ENCODE peak calls at places on chromosomes 11 and 22, in five cellular contexts. One of them, this sample, is unnamed.

GRCh38 chr11:113387605-113388211 is at the start of gene ANKK1:
- DNase-seq in H9: peak
- DNase-seq in IMR-90: no peak
- DNase-seq in neuronal stem cell: peak
- DNase-seq in mesendoderm: peak
- DNase-seq in this sample: peak

GRCh38 chr11:57674251-57674650 is 6.3 kb downstream of the ZDHHC5 start:
- DNase-seq in IMR-90: no peak
- DNase-seq in mesendoderm: no peak
- DNase-seq in H9: no peak
- DNase-seq in neuronal stem cell: no peak
- DNase-seq in this sample: no peak

GRCh38 chr11:70628881-70629844 is 230.8 kb downstream of the CTTN start:
- DNase-seq in neuronal stem cell: no peak
- DNase-seq in IMR-90: no peak
- DNase-seq in H9: no peak
- DNase-seq in mesendoderm: no peak
- DNase-seq in this sample: no peak

GRCh38 chr11:64207247-64208085 is 945 bp downstream of the FERMT3 start:
- DNase-seq in IMR-90: peak
- DNase-seq in mesendoderm: peak
- DNase-seq in H9: no peak
- DNase-seq in neuronal stem cell: no peak
- DNase-seq in this sample: no peak

GRCh38 chr22:17990167-17990566 is 34.2 kb downstream of the MICAL3 start:
- DNase-seq in IMR-90: no peak
- DNase-seq in neuronal stem cell: no peak
- DNase-seq in H9: no peak
- DNase-seq in mesendoderm: no peak
- DNase-seq in this sample: no peak

GRCh38 chr22:44214187-44214586 is 33.5 kb downstream of the PARVG start:
- DNase-seq in IMR-90: no peak
- DNase-seq in mesendoderm: no peak
- DNase-seq in neuronal stem cell: no peak
- DNase-seq in H9: no peak
- DNase-seq in this sample: no peak

GRCh38 chr11:118998822-118999221 is 884 bp downstream of the CENATAC start:
- DNase-seq in H9: peak
- DNase-seq in IMR-90: peak
- DNase-seq in neuronal stem cell: no peak
- DNase-seq in mesendoderm: peak
- DNase-seq in this sample: peak

GRCh38 chr11:103079833-103080232 is 12.1 kb downstream of the DCUN1D5 start:
- DNase-seq in mesendoderm: no peak
- DNase-seq in neuronal stem cell: no peak
- DNase-seq in H9: no peak
- DNase-seq in IMR-90: peak
- DNase-seq in this sample: no peak

GRCh38 chr11:117827521-117828511 is 3.3 kb upstream of the FXYD2 start:
- DNase-seq in H9: peak
- DNase-seq in IMR-90: no peak
- DNase-seq in neuronal stem cell: no peak
- DNase-seq in mesendoderm: no peak
- DNase-seq in this sample: no peak

GRCh38 chr22:40036591-40037225 is 42.0 kb downstream of the FAM83F start:
- DNase-seq in mesendoderm: peak
- DNase-seq in H9: peak
- DNase-seq in IMR-90: peak
- DNase-seq in neuronal stem cell: peak
- DNase-seq in this sample: peak

DNA sequence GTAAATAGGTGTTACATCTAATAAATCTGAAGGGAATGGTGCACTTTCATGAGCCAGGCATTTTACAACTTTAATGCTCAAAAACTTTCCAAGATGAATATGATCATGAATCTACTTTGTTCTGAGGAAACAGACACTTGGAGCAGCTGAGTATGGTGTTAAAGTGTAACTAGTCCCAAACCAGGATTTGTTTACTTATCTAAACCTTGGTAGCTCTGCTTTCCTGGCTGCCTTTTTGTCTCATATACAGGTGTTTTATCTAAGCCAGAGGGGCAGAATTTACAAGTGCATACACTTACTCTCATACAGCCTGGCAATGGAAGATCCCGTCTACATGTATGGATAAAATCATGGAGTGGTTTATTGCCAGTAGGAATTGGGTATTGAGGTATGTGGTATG is 171.5 kb downstream of the FAT3 start:
- DNase-seq in neuronal stem cell: no peak
- DNase-seq in IMR-90: no peak
- DNase-seq in mesendoderm: no peak
- DNase-seq in H9: no peak
- DNase-seq in this sample: no peak
- H2AK5ac ChIP-seq in neuronal stem cell: no peak
- H2AK5ac ChIP-seq in IMR-90: no peak
- H2AK5ac ChIP-seq in mesendoderm: no peak
- H2AK5ac ChIP-seq in H9: no peak
- H2AK5ac ChIP-seq in this sample: no peak

GRCh38 chr11:76314741-76315090 is 66.2 kb downstream of the THAP12 start:
- DNase-seq in neuronal stem cell: no peak
- DNase-seq in H9: no peak
- DNase-seq in IMR-90: peak
- DNase-seq in mesendoderm: peak
- DNase-seq in this sample: peak
- H2AK5ac ChIP-seq in neuronal stem cell: no peak
- H2AK5ac ChIP-seq in H9: no peak
- H2AK5ac ChIP-seq in IMR-90: no peak
- H2AK5ac ChIP-seq in mesendoderm: no peak
- H2AK5ac ChIP-seq in this sample: no peak

DNA sequence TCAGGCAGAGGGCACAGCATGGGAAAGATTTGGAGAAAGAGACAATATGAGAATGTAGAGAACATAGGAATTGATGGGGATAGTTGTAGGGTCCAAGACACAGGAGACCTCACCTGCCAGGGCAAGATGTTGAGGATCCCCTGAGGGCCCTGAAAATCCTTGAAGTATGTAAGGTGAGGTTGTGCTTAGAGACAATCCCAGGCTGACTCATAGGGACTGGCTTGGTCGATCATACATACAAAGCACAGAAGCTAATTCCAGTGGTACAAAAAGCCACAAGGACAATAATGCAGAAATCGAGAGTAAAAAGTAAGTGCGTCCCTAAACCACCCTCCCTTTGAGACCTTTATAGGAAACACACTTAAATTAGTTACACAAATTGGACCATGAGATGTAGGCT is 468.2 kb downstream of the MIAT start:
- DNase-seq in IMR-90: no peak
- DNase-seq in H9: no peak
- DNase-seq in mesendoderm: no peak
- DNase-seq in neuronal stem cell: no peak
- DNase-seq in this sample: no peak
- H2AK5ac ChIP-seq in IMR-90: no peak
- H2AK5ac ChIP-seq in H9: no peak
- H2AK5ac ChIP-seq in mesendoderm: no peak
- H2AK5ac ChIP-seq in neuronal stem cell: no peak
- H2AK5ac ChIP-seq in this sample: no peak

GRCh38 chr22:30190619-30191018 is 55.9 kb downstream of the LIF start:
- DNase-seq in H9: no peak
- DNase-seq in neuronal stem cell: no peak
- DNase-seq in IMR-90: no peak
- DNase-seq in mesendoderm: no peak
- DNase-seq in this sample: no peak
- H2AK5ac ChIP-seq in H9: no peak
- H2AK5ac ChIP-seq in neuronal stem cell: no peak
- H2AK5ac ChIP-seq in IMR-90: peak
- H2AK5ac ChIP-seq in mesendoderm: no peak
- H2AK5ac ChIP-seq in this sample: no peak

DNA sequence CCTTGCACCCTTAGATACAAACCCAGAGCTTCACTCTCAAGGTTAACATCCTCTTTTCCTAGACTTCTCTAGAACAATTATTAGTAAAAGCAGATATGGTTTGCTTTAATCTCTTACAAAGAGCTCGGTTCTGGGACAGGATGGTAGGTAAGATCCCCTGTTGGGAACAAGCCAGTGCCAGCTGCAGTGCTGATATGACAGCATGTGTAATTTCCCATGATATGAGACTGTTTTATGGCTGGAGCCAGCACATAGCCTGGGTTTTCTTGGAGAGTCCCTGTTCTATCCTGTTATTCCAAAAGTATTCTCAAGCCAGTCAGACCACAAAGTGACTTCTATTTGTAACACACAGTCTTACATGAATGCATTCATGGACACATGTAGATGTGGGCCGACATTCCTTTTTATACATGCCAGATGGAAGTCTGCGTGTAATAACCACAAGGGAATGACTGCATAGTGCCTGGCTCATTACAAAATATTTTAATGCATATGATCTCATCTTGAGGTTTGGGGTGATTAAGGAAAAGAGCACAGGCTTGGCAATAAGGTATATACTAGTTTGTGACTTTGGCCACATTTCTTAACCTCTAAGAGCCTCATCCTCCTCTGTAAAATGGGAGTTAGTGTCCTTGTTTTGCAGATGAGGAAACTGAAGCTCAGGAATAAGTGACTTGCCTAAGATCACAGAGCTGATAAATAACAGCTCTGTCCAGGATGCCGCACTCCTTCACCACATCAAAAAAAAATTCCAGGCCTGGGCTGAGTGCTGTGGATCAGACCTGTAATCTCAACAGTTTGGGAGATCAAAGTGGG is 21.8 kb downstream of the CLMP start:
- DNase-seq in mesendoderm: no peak
- DNase-seq in IMR-90: peak
- DNase-seq in H9: no peak
- DNase-seq in neuronal stem cell: no peak
- DNase-seq in this sample: peak
- H2AK5ac ChIP-seq in mesendoderm: no peak
- H2AK5ac ChIP-seq in IMR-90: peak
- H2AK5ac ChIP-seq in H9: no peak
- H2AK5ac ChIP-seq in neuronal stem cell: no peak
- H2AK5ac ChIP-seq in this sample: no peak

DNA sequence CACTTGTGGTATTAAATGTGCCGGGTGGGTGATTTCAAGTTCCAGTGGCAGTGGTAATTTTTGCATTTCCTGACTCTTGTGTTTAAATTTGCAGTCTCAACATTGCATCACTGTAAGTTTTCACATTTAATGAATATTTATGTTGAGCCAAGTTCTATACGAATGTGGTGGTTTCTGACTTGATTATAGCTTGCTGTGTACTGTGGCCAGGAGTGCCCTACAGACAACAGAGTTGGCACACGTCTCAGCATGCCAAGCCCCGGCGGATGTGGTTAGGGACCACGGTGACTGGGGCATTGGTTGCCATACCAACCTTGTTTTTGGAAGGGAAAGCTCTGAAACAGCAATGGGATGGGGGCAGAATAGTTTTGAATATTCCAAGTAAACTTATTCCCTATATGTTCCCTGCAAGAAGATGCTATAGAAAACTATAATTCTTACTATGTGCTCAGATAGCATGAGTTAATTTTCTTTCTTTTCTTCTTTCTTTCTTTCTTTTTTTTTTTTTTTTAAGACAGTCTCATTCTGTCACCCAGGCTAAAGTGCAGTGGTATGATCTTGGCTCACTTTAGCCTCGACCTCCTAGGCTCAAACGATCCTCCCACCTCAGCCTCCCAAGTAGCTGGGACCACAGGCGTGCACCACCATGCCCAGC is 16.0 kb downstream of the ZNRF3 start:
- DNase-seq in IMR-90: peak
- DNase-seq in H9: no peak
- DNase-seq in mesendoderm: no peak
- DNase-seq in neuronal stem cell: no peak
- DNase-seq in this sample: no peak
- H2AK5ac ChIP-seq in IMR-90: no peak
- H2AK5ac ChIP-seq in H9: no peak
- H2AK5ac ChIP-seq in mesendoderm: peak
- H2AK5ac ChIP-seq in neuronal stem cell: no peak
- H2AK5ac ChIP-seq in this sample: peak

DNA sequence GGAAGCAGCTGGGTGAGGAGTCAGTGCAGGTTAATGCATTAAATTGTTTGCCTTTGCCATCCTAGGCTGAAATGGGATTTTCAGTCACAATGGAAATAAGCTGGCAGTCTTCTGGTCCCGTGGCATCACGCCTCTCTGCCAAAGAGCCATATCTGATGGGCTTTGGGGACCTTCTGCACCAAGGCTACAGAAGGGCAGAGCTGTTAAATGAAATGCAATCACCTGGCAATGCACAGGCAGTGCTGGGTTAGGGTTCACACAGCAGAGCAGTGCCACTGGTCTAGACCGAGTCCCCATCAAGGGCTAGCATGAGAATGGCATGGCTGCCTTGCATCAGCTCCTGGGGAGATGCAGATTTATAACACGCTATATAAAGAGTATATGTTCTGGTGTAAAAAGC is 749.2 kb downstream of the NTM start:
- DNase-seq in neuronal stem cell: no peak
- DNase-seq in IMR-90: no peak
- DNase-seq in mesendoderm: no peak
- DNase-seq in H9: no peak
- DNase-seq in this sample: no peak
- H2AK5ac ChIP-seq in neuronal stem cell: no peak
- H2AK5ac ChIP-seq in IMR-90: no peak
- H2AK5ac ChIP-seq in mesendoderm: no peak
- H2AK5ac ChIP-seq in H9: no peak
- H2AK5ac ChIP-seq in this sample: no peak

DNA sequence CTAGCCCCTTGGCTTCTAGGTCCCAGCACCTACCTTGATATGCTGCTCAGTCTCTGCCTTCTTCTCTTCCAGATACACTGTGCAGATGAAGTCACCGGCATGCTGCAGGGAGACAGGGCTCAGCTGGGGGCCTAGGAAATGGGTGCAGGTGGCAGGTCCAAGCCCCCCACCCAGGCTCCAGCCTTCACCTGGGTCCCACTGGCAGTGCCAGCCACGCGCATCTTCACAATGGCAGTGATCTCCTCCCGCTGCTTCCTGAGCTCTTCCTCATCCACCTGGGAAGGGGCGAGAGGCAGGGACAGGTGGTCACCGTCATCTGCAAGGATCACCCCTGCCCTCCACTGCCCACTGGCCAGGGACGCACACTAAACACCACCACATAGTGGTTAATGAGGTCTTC is 21.1 kb upstream of the PDE2A start:
- DNase-seq in neuronal stem cell: no peak
- DNase-seq in mesendoderm: no peak
- DNase-seq in H9: no peak
- DNase-seq in IMR-90: no peak
- DNase-seq in this sample: no peak
- H2AK5ac ChIP-seq in neuronal stem cell: no peak
- H2AK5ac ChIP-seq in mesendoderm: no peak
- H2AK5ac ChIP-seq in H9: no peak
- H2AK5ac ChIP-seq in IMR-90: no peak
- H2AK5ac ChIP-seq in this sample: no peak

This sample was measured in trophoblast cell.